ENCODE peak calls at places on chromosomes 3 and 15, in eight cellular contexts. I is foreskin fibroblast, L is NCI-H1694 treated with DMSO at 0.1 percent for 48 hours, Z is left colon, A is AML-193, F is posterior cingulate gyrus, X is HFF-Myc, W is NCI-H1092 treated with DMSO at 0.1 percent for 48 hours. Y is an unnamed sample.

GRCh38 chr15:84658080-84658787 is at the start of gene NMB:
- DNase-seq in I (peak), W (peak), L (peak), F (peak), X (no peak), A (peak), Z (peak), Y (peak)

GRCh38 chr15:28942046-28942445 is 56.3 kb downstream of the APBA2 start:
- DNase-seq in I (no peak), Z (no peak), L (no peak), W (no peak), F (no peak), A (no peak), X (no peak), Y (peak)

GRCh38 chr3:197466586-197467399 is 89.0 kb downstream of the BDH1 start:
- DNase-seq in A (no peak), Z (no peak), W (no peak), I (peak), F (peak), L (peak), X (peak), Y (no peak)

GRCh38 chr15:77860101-77860691 is 217.3 kb downstream of the TBC1D2B start:
- DNase-seq in A (no peak), W (no peak), X (no peak), F (no peak), I (no peak), L (no peak), Z (no peak), Y (no peak)

GRCh38 chr3:129432036-129432435 is 3.6 kb upstream of the EFCAB12 start:
- DNase-seq in I (no peak), A (no peak), F (no peak), W (no peak), Z (no peak), L (no peak), X (no peak), Y (no peak)

GRCh38 chr3:46368569-46368968 is 2.2 kb upstream of the CCR5 start:
- DNase-seq in I (no peak), F (peak), Z (peak), L (no peak), X (no peak), W (no peak), A (peak), Y (peak)

GRCh38 chr3:107068980-107069379 is 308.3 kb upstream of the CCDC54 start:
- DNase-seq in L (no peak), Z (no peak), X (peak), F (no peak), A (no peak), I (peak), W (no peak), Y (no peak)

GRCh38 chr3:9130318-9131110 is 118.9 kb downstream of the SRGAP3 start:
- DNase-seq in A (peak), X (no peak), W (no peak), L (peak), Z (no peak), F (no peak), I (no peak), Y (no peak)

GRCh38 chr15:69983696-69984265 is 113.9 kb downstream of the TLE3 start:
- DNase-seq in L (no peak), F (no peak), Z (no peak), I (no peak), X (no peak), A (no peak), W (no peak), Y (no peak)

GRCh38 chr3:72274511-72275295 is 489.8 kb upstream of the PROK2 start:
- DNase-seq in L (peak), I (peak), F (no peak), A (peak), X (no peak), Z (peak), W (peak), Y (no peak)

GRCh38 chr15:66224946-66225345 is 28.6 kb downstream of the MEGF11 start:
- DNase-seq in X (no peak), A (no peak), I (no peak), L (no peak), F (no peak), W (peak), Z (no peak), Y (no peak)

GRCh38 chr15:93894438-93894837 is 336.9 kb upstream of the MCTP2 start:
- DNase-seq in Z (no peak), L (no peak), X (no peak), A (no peak), F (no peak), I (no peak), W (no peak), Y (no peak)

GRCh38 chr3:65810277-65810676 is 228.4 kb downstream of the MAGI1 start:
- DNase-seq in I (no peak), A (no peak), W (no peak), X (no peak), Z (no peak), L (no peak), F (no peak), Y (no peak)

GRCh38 chr3:30707825-30708224 is 101.4 kb downstream of the TGFBR2 start:
- DNase-seq in X (no peak), A (no peak), W (no peak), Z (no peak), L (no peak), F (no peak), I (no peak), Y (no peak)

GRCh38 chr3:57956833-57957174 is 51.4 kb upstream of the FLNB start:
- DNase-seq in X (no peak), A (no peak), I (no peak), Z (no peak), L (no peak), F (no peak), W (no peak), Y (no peak)

GRCh38 chr3:95289295-95289694 is 1226.4 kb downstream of the NSUN3 start:
- DNase-seq in I (no peak), L (no peak), Z (no peak), A (no peak), X (no peak), F (no peak), W (no peak), Y (no peak)

GRCh38 chr3:86954751-86955150 is 36.2 kb downstream of the VGLL3 start:
- DNase-seq in F (no peak), I (no peak), X (no peak), W (no peak), L (no peak), A (no peak), Z (no peak), Y (no peak)

GRCh38 chr3:148902173-148902791 is 37.2 kb downstream of the CPA3 start:
- DNase-seq in Z (no peak), A (no peak), L (no peak), X (no peak), F (no peak), I (peak), W (no peak), Y (no peak)

GRCh38 chr3:69499899-69500316 is 114.0 kb upstream of the FRMD4B start:
- DNase-seq in Z (peak), F (peak), W (no peak), A (no peak), I (peak), L (no peak), X (no peak), Y (no peak)

GRCh38 chr15:59545573-59545972 is 66.0 kb upstream of the GCNT3 start:
- DNase-seq in F (no peak), A (no peak), X (no peak), I (no peak), W (no peak), L (no peak), Z (peak), Y (no peak)

GRCh38 chr3:34957707-34958106 is 681.6 kb upstream of the ARPP21 start:
- DNase-seq in I (no peak), A (no peak), F (no peak), Z (no peak), X (no peak), W (no peak), L (no peak), Y (peak)

GRCh38 chr3:115146418-115147328 is at the start of gene ZBTB20:
- DNase-seq in X (no peak), A (peak), F (peak), W (peak), L (peak), I (peak), Z (peak), Y (peak)

GRCh38 chr3:72520690-72521308 is 327.4 kb downstream of the SHQ1 start:
- DNase-seq in I (peak), L (no peak), W (no peak), F (no peak), X (peak), Z (no peak), A (no peak), Y (no peak)

GRCh38 chr3:25897019-25897418 is 107.1 kb downstream of the OXSM start:
- DNase-seq in A (no peak), Z (no peak), X (no peak), L (no peak), W (peak), I (no peak), F (no peak), Y (peak)

GRCh38 chr3:105944281-105944680 is 75.5 kb upstream of the CBLB start:
- DNase-seq in A (no peak), Z (no peak), L (no peak), F (no peak), I (peak), X (no peak), W (no peak), Y (no peak)

GRCh38 chr3:136186330-136186729 is 9.8 kb downstream of the MSL2 start:
- DNase-seq in X (no peak), W (no peak), Z (peak), A (no peak), L (no peak), I (no peak), F (no peak), Y (no peak)

GRCh38 chr15:69537888-69538287 is 85.3 kb downstream of the RPLP1 start:
- DNase-seq in F (no peak), L (peak), Z (no peak), A (no peak), I (no peak), W (no peak), X (no peak), Y (no peak)

GRCh38 chr3:105365171-105365535 is 1.6 kb upstream of the ALCAM start:
- DNase-seq in Z (no peak), L (no peak), A (no peak), X (no peak), W (no peak), I (no peak), F (no peak), Y (no peak)

GRCh38 chr3:159616234-159616825 is 372.3 kb upstream of the IL12A start:
- DNase-seq in I (peak), L (no peak), X (no peak), F (peak), A (no peak), W (no peak), Z (peak), Y (no peak)

GRCh38 chr15:50906954-50907865 is 1.3 kb upstream of the AP4E1 start:
- DNase-seq in F (no peak), L (no peak), Z (peak), X (no peak), A (peak), I (no peak), W (no peak), Y (peak)

GRCh38 chr3:42961633-42962032 is 17.5 kb upstream of the GASK1A start:
- DNase-seq in A (peak), Z (peak), W (peak), L (peak), X (peak), F (peak), I (peak), Y (peak)

GRCh38 chr3:107657971-107658370 is 135.2 kb downstream of the BBX start:
- DNase-seq in W (no peak), L (no peak), F (no peak), A (no peak), X (no peak), Z (no peak), I (peak), Y (no peak)

Y was measured in Jurkat, Clone E6-1.